ENCODE peak calls at places on chromosomes 7 and 10, in nine cellular contexts. One of them, this sample, is unnamed.

GRCh38 chr7:1533569-1534329 is 3.2 kb downstream of the MAFK start:
- DNase-seq in neuronal stem cell: no peak
- DNase-seq in fibroblast of lung: peak
- DNase-seq in mesenchymal stem cell: peak
- DNase-seq in HCT116: no peak
- DNase-seq in IMR-90: peak
- DNase-seq in trophoblast cell: peak
- DNase-seq in PC-3: peak
- DNase-seq in astrocyte: peak
- DNase-seq in this sample: peak

GRCh38 chr7:94393251-94393758 is 1.4 kb upstream of the COL1A2 start:
- DNase-seq in neuronal stem cell: peak
- DNase-seq in fibroblast of lung: peak
- DNase-seq in mesenchymal stem cell: peak
- DNase-seq in HCT116: no peak
- DNase-seq in IMR-90: peak
- DNase-seq in trophoblast cell: no peak
- DNase-seq in PC-3: no peak
- DNase-seq in astrocyte: no peak
- DNase-seq in this sample: no peak

GRCh38 chr10:11532329-11532728 is 79.1 kb downstream of the USP6NL start:
- DNase-seq in neuronal stem cell: no peak
- DNase-seq in fibroblast of lung: peak
- DNase-seq in mesenchymal stem cell: peak
- DNase-seq in HCT116: no peak
- DNase-seq in IMR-90: peak
- DNase-seq in trophoblast cell: no peak
- DNase-seq in PC-3: no peak
- DNase-seq in astrocyte: peak
- DNase-seq in this sample: no peak

GRCh38 chr7:27576360-27576944 is 86.2 kb downstream of the HIBADH start:
- DNase-seq in neuronal stem cell: peak
- DNase-seq in fibroblast of lung: peak
- DNase-seq in mesenchymal stem cell: peak
- DNase-seq in HCT116: peak
- DNase-seq in IMR-90: peak
- DNase-seq in trophoblast cell: no peak
- DNase-seq in PC-3: peak
- DNase-seq in astrocyte: no peak
- DNase-seq in this sample: no peak

GRCh38 chr10:14560274-14560673 is 214.4 kb downstream of the FAM107B start:
- DNase-seq in neuronal stem cell: no peak
- DNase-seq in fibroblast of lung: peak
- DNase-seq in mesenchymal stem cell: peak
- DNase-seq in HCT116: peak
- DNase-seq in IMR-90: peak
- DNase-seq in trophoblast cell: peak
- DNase-seq in PC-3: peak
- DNase-seq in astrocyte: peak
- DNase-seq in this sample: peak

GRCh38 chr7:50723888-50724287 is 58.8 kb downstream of the GRB10 start:
- DNase-seq in neuronal stem cell: no peak
- DNase-seq in fibroblast of lung: no peak
- DNase-seq in mesenchymal stem cell: no peak
- DNase-seq in HCT116: no peak
- DNase-seq in IMR-90: no peak
- DNase-seq in trophoblast cell: no peak
- DNase-seq in PC-3: no peak
- DNase-seq in astrocyte: no peak
- DNase-seq in this sample: no peak

GRCh38 chr7:1688542-1688941 is 18.5 kb downstream of the ELFN1 start:
- DNase-seq in neuronal stem cell: no peak
- DNase-seq in fibroblast of lung: no peak
- DNase-seq in mesenchymal stem cell: no peak
- DNase-seq in HCT116: no peak
- DNase-seq in IMR-90: no peak
- DNase-seq in trophoblast cell: no peak
- DNase-seq in PC-3: no peak
- DNase-seq in astrocyte: no peak
- DNase-seq in this sample: no peak

GRCh38 chr7:31924228-31924627 is 146.0 kb downstream of the PDE1C start:
- DNase-seq in neuronal stem cell: no peak
- DNase-seq in fibroblast of lung: no peak
- DNase-seq in mesenchymal stem cell: no peak
- DNase-seq in HCT116: no peak
- DNase-seq in IMR-90: no peak
- DNase-seq in trophoblast cell: no peak
- DNase-seq in PC-3: no peak
- DNase-seq in astrocyte: no peak
- DNase-seq in this sample: no peak

GRCh38 chr7:34066411-34066810 is 161.1 kb downstream of the BMPER start:
- DNase-seq in neuronal stem cell: no peak
- DNase-seq in fibroblast of lung: no peak
- DNase-seq in mesenchymal stem cell: no peak
- DNase-seq in HCT116: no peak
- DNase-seq in IMR-90: no peak
- DNase-seq in trophoblast cell: no peak
- DNase-seq in PC-3: no peak
- DNase-seq in astrocyte: no peak
- DNase-seq in this sample: no peak

GRCh38 chr10:91194497-91195179 is 25.8 kb upstream of the PCGF5 start:
- DNase-seq in neuronal stem cell: no peak
- DNase-seq in fibroblast of lung: peak
- DNase-seq in mesenchymal stem cell: peak
- DNase-seq in HCT116: no peak
- DNase-seq in IMR-90: peak
- DNase-seq in trophoblast cell: no peak
- DNase-seq in PC-3: no peak
- DNase-seq in astrocyte: peak
- DNase-seq in this sample: no peak

GRCh38 chr7:4026941-4027340 is 655.2 kb upstream of the FOXK1 start:
- DNase-seq in neuronal stem cell: no peak
- DNase-seq in fibroblast of lung: no peak
- DNase-seq in mesenchymal stem cell: no peak
- DNase-seq in HCT116: no peak
- DNase-seq in IMR-90: no peak
- DNase-seq in trophoblast cell: no peak
- DNase-seq in PC-3: no peak
- DNase-seq in astrocyte: no peak
- DNase-seq in this sample: no peak

GRCh38 chr7:71846160-71846559 is 566.0 kb downstream of the CALN1 start:
- DNase-seq in neuronal stem cell: peak
- DNase-seq in fibroblast of lung: no peak
- DNase-seq in mesenchymal stem cell: no peak
- DNase-seq in HCT116: no peak
- DNase-seq in IMR-90: no peak
- DNase-seq in trophoblast cell: no peak
- DNase-seq in PC-3: no peak
- DNase-seq in astrocyte: no peak
- DNase-seq in this sample: no peak

GRCh38 chr7:45686441-45687184 is 112.4 kb downstream of the ADCY1 start:
- DNase-seq in neuronal stem cell: no peak
- DNase-seq in fibroblast of lung: no peak
- DNase-seq in mesenchymal stem cell: no peak
- DNase-seq in HCT116: no peak
- DNase-seq in IMR-90: no peak
- DNase-seq in trophoblast cell: no peak
- DNase-seq in PC-3: no peak
- DNase-seq in astrocyte: no peak
- DNase-seq in this sample: no peak

GRCh38 chr10:61832866-61833481 is 68.5 kb upstream of the ARID5B start:
- DNase-seq in neuronal stem cell: no peak
- DNase-seq in fibroblast of lung: peak
- DNase-seq in mesenchymal stem cell: peak
- DNase-seq in HCT116: no peak
- DNase-seq in IMR-90: peak
- DNase-seq in trophoblast cell: no peak
- DNase-seq in PC-3: peak
- DNase-seq in astrocyte: peak
- DNase-seq in this sample: peak

GRCh38 chr10:51257511-51258248 is 183.4 kb downstream of the PRKG1 start:
- DNase-seq in neuronal stem cell: no peak
- DNase-seq in fibroblast of lung: peak
- DNase-seq in mesenchymal stem cell: no peak
- DNase-seq in HCT116: no peak
- DNase-seq in IMR-90: peak
- DNase-seq in trophoblast cell: peak
- DNase-seq in PC-3: no peak
- DNase-seq in astrocyte: peak
- DNase-seq in this sample: no peak

GRCh38 chr10:19250542-19250941 is 201.9 kb downstream of the MALRD1 start:
- DNase-seq in neuronal stem cell: no peak
- DNase-seq in fibroblast of lung: peak
- DNase-seq in mesenchymal stem cell: no peak
- DNase-seq in HCT116: no peak
- DNase-seq in IMR-90: peak
- DNase-seq in trophoblast cell: no peak
- DNase-seq in PC-3: peak
- DNase-seq in astrocyte: peak
- DNase-seq in this sample: no peak

GRCh38 chr10:93481931-93482834 is at the start of gene MYOF:
- DNase-seq in neuronal stem cell: peak
- DNase-seq in fibroblast of lung: peak
- DNase-seq in mesenchymal stem cell: peak
- DNase-seq in HCT116: peak
- DNase-seq in IMR-90: peak
- DNase-seq in trophoblast cell: peak
- DNase-seq in PC-3: peak
- DNase-seq in astrocyte: peak
- DNase-seq in this sample: peak
- H2AFZ ChIP-seq in neuronal stem cell: peak
- H2AFZ ChIP-seq in fibroblast of lung: no peak
- H2AFZ ChIP-seq in mesenchymal stem cell: no peak
- H2AFZ ChIP-seq in HCT116: peak
- H2AFZ ChIP-seq in IMR-90: peak
- H2AFZ ChIP-seq in trophoblast cell: peak
- H2AFZ ChIP-seq in PC-3: peak
- H2AFZ ChIP-seq in astrocyte: peak
- H2AFZ ChIP-seq in this sample: no peak

GRCh38 chr7:96080021-96080420 is 241.9 kb downstream of the SLC25A13 start:
- DNase-seq in neuronal stem cell: peak
- DNase-seq in fibroblast of lung: no peak
- DNase-seq in mesenchymal stem cell: no peak
- DNase-seq in HCT116: no peak
- DNase-seq in IMR-90: peak
- DNase-seq in trophoblast cell: no peak
- DNase-seq in PC-3: peak
- DNase-seq in astrocyte: no peak
- DNase-seq in this sample: no peak

GRCh38 chr7:96075510-96076349 is 246.2 kb downstream of the SLC25A13 start:
- DNase-seq in neuronal stem cell: peak
- DNase-seq in fibroblast of lung: peak
- DNase-seq in mesenchymal stem cell: peak
- DNase-seq in HCT116: peak
- DNase-seq in IMR-90: peak
- DNase-seq in trophoblast cell: peak
- DNase-seq in PC-3: peak
- DNase-seq in astrocyte: peak
- DNase-seq in this sample: no peak

DNA sequence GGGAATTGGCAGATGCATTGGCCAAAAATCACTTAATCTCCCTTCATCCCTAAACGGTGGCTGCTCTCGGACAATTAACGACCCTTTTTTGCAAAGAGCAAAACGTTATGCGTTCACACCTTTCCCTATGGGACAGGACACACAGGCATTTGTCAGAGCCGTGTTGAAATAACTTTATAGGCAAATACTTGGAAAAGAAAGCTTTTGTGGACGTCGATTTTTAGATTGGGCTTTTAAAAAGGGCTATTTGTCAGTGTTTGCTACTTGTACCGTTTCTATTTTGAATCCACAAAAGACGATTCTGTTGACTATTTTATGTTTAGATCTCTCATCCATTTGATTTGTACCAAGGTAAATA is 245.6 kb downstream of the SLC25A13 start:
- DNase-seq in neuronal stem cell: no peak
- DNase-seq in fibroblast of lung: no peak
- DNase-seq in mesenchymal stem cell: no peak
- DNase-seq in HCT116: no peak
- DNase-seq in IMR-90: no peak
- DNase-seq in trophoblast cell: no peak
- DNase-seq in PC-3: no peak
- DNase-seq in astrocyte: no peak
- DNase-seq in this sample: no peak
- H2AFZ ChIP-seq in neuronal stem cell: peak
- H2AFZ ChIP-seq in fibroblast of lung: peak
- H2AFZ ChIP-seq in mesenchymal stem cell: no peak
- H2AFZ ChIP-seq in HCT116: no peak
- H2AFZ ChIP-seq in IMR-90: peak
- H2AFZ ChIP-seq in trophoblast cell: peak
- H2AFZ ChIP-seq in PC-3: peak
- H2AFZ ChIP-seq in astrocyte: peak
- H2AFZ ChIP-seq in this sample: peak

GRCh38 chr7:49324707-49325106 is 400.4 kb downstream of the CDC14C start:
- DNase-seq in neuronal stem cell: no peak
- DNase-seq in fibroblast of lung: peak
- DNase-seq in mesenchymal stem cell: peak
- DNase-seq in HCT116: no peak
- DNase-seq in IMR-90: no peak
- DNase-seq in trophoblast cell: no peak
- DNase-seq in PC-3: peak
- DNase-seq in astrocyte: peak
- DNase-seq in this sample: no peak

GRCh38 chr7:49322476-49322875 is 398.1 kb downstream of the CDC14C start:
- DNase-seq in neuronal stem cell: no peak
- DNase-seq in fibroblast of lung: no peak
- DNase-seq in mesenchymal stem cell: no peak
- DNase-seq in HCT116: no peak
- DNase-seq in IMR-90: no peak
- DNase-seq in trophoblast cell: no peak
- DNase-seq in PC-3: no peak
- DNase-seq in astrocyte: no peak
- DNase-seq in this sample: no peak

GRCh38 chr7:49327155-49327554 is 402.8 kb downstream of the CDC14C start:
- DNase-seq in neuronal stem cell: no peak
- DNase-seq in fibroblast of lung: no peak
- DNase-seq in mesenchymal stem cell: no peak
- DNase-seq in HCT116: no peak
- DNase-seq in IMR-90: no peak
- DNase-seq in trophoblast cell: no peak
- DNase-seq in PC-3: no peak
- DNase-seq in astrocyte: no peak
- DNase-seq in this sample: no peak
- H2AFZ ChIP-seq in neuronal stem cell: peak
- H2AFZ ChIP-seq in fibroblast of lung: no peak
- H2AFZ ChIP-seq in mesenchymal stem cell: no peak
- H2AFZ ChIP-seq in HCT116: no peak
- H2AFZ ChIP-seq in IMR-90: no peak
- H2AFZ ChIP-seq in trophoblast cell: no peak
- H2AFZ ChIP-seq in PC-3: no peak
- H2AFZ ChIP-seq in astrocyte: no peak
- H2AFZ ChIP-seq in this sample: no peak

DNA sequence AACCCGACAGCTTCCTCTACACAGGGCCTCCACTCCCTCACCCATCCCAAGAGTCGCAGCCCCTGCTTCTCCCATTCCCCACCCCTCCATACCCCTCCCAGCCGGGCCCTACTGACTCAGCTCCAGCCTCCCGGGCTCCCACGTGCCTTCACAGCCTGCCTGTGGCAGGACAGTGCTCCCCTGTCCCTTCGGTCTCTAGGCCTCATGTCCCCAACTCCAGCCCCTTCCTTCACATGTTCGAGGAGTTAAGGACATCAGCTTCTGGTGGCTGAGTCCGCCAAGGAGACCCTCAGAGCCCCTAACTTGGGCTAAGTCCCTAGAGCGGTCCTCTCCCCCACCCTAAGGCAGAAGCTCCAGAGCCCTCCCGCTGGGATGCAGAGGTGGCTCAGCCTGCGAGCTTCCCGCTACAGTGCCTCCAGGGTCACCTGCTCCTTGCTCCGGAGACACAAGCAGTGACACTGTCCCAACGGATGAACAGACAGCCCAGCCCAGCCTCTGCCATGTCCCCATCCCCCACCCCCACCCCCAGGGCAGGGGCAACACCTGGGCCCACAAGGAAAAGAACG is 800 bp downstream of the SMARCD3 start:
- DNase-seq in neuronal stem cell: no peak
- DNase-seq in fibroblast of lung: peak
- DNase-seq in mesenchymal stem cell: peak
- DNase-seq in HCT116: no peak
- DNase-seq in IMR-90: no peak
- DNase-seq in trophoblast cell: no peak
- DNase-seq in PC-3: no peak
- DNase-seq in astrocyte: no peak
- DNase-seq in this sample: no peak
- H2AFZ ChIP-seq in neuronal stem cell: peak
- H2AFZ ChIP-seq in fibroblast of lung: peak
- H2AFZ ChIP-seq in mesenchymal stem cell: no peak
- H2AFZ ChIP-seq in HCT116: no peak
- H2AFZ ChIP-seq in IMR-90: peak
- H2AFZ ChIP-seq in trophoblast cell: no peak
- H2AFZ ChIP-seq in PC-3: peak
- H2AFZ ChIP-seq in astrocyte: peak
- H2AFZ ChIP-seq in this sample: peak